ENCODE peak calls at places on chromosome 12, in seven cellular contexts. T is endothelial cell; A is activated effector memory CD4-positive, alpha-beta T cell treated with Interleukin-2 at 50 U/mL for 16 hours; Z is CD8-positive, alpha-beta memory T cell; M is prostate gland; H is activated CD8-positive, alpha-beta memory T cell treated with anti-CD3 and anti-CD28 coated beads, Interleukin-2, amount 50 U/mL, for 4 hours; V is left cardiac atrium. X is an unnamed sample.
A peak's percentile ranks its signal among the peaks of the same experiment; 100 is the strongest.

GRCh38 chr12:93972411-93973208 is 175.8 kb upstream of the PLXNC1 start:
- DNase-seq in T (no peak), A (no peak), Z (no peak), M (no peak), H (no peak), V (no peak), X (no peak)

GRCh38 chr12:105279460-105280056 is 43.6 kb upstream of the APPL2 start:
- DNase-seq in T (peak; percentile 11), A (peak; percentile 2), Z (peak; percentile 14), M (no peak), H (peak; percentile 35), V (peak; percentile 33), X (peak; percentile 63)

GRCh38 chr12:27523305-27523641 is 733 bp upstream of the PPFIBP1 start:
- DNase-seq in T (no peak), A (no peak), Z (no peak), M (no peak), H (no peak), V (no peak), X (no peak)

GRCh38 chr12:51322452-51322851 is 1.5 kb downstream of the BIN2 start:
- DNase-seq in T (no peak), A (no peak), Z (no peak), M (no peak), H (peak; percentile 26), V (no peak), X (no peak)

GRCh38 chr12:51391047-51391837 is at the start of gene GALNT6:
- DNase-seq in T (peak; percentile 56), A (peak; percentile 58), Z (peak; percentile 72), M (peak; percentile 29), H (peak; percentile 75), V (peak; percentile 42), X (peak; percentile 50)

GRCh38 chr12:89206375-89206774 is 145.9 kb downstream of the DUSP6 start:
- DNase-seq in T (no peak), A (no peak), Z (no peak), M (no peak), H (no peak), V (no peak), X (no peak)

GRCh38 chr12:38102197-38102596 is 214.4 kb upstream of the ALG10B start:
- DNase-seq in T (no peak), A (no peak), Z (no peak), M (no peak), H (no peak), V (no peak), X (no peak)

GRCh38 chr12:62983594-62983993 is 48.6 kb upstream of the PPM1H start:
- DNase-seq in T (peak; percentile 8), A (no peak), Z (no peak), M (no peak), H (no peak), V (peak; percentile 23), X (no peak)

GRCh38 chr12:92136883-92137582 is 8.6 kb downstream of the BTG1 start:
- DNase-seq in T (no peak), A (no peak), Z (peak; percentile 25), M (no peak), H (no peak), V (no peak), X (no peak)

GRCh38 chr12:70091021-70091521 is 152.2 kb upstream of the CNOT2 start:
- DNase-seq in T (no peak), A (no peak), Z (no peak), M (no peak), H (no peak), V (no peak), X (no peak)

GRCh38 chr12:76719171-76719631 is 44.7 kb upstream of the ZDHHC17 start:
- DNase-seq in T (no peak), A (no peak), Z (no peak), M (no peak), H (no peak), V (no peak), X (peak; percentile 23)

GRCh38 chr12:57896437-57897201 is 44.7 kb upstream of the ATP23 start:
- DNase-seq in T (peak; percentile 66), A (no peak), Z (peak; percentile 19), M (peak; percentile 67), H (peak; percentile 30), V (peak; percentile 86), X (peak; percentile 60)

GRCh38 chr12:83158613-83159207 is 472.0 kb downstream of the TMTC2 start:
- DNase-seq in T (no peak), A (no peak), Z (no peak), M (no peak), H (no peak), V (no peak), X (no peak)

GRCh38 chr12:117580718-117581062 is 219.3 kb upstream of the NOS1 start:
- DNase-seq in T (no peak), A (no peak), Z (no peak), M (no peak), H (no peak), V (peak; percentile 56), X (no peak)

GRCh38 chr12:75116611-75117010 is 93.0 kb downstream of the KCNC2 start:
- DNase-seq in T (no peak), A (no peak), Z (no peak), M (no peak), H (no peak), V (no peak), X (no peak)

GRCh38 chr12:107925125-107925524 is 150.6 kb downstream of the ASCL4 start:
- DNase-seq in T (no peak), A (no peak), Z (no peak), M (no peak), H (no peak), V (no peak), X (no peak)

GRCh38 chr12:25934461-25934860 is 24.0 kb upstream of the RASSF8 start:
- DNase-seq in T (no peak), A (no peak), Z (no peak), M (no peak), H (no peak), V (no peak), X (no peak)

GRCh38 chr12:112380663-112381420 is 1.4 kb downstream of the HECTD4 start:
- DNase-seq in T (peak; percentile 23), A (no peak), Z (no peak), M (no peak), H (no peak), V (no peak), X (no peak)